ENCODE peak calls at places on chromosomes 13 and 19, in nine cellular contexts. One of them, this sample, is unnamed.
A peak's percentile ranks its signal among the peaks of the same experiment; 100 is the strongest.

GRCh38 chr13:48158290-48158689 is 63.4 kb upstream of the MED4 start:
- DNase-seq in suprapubic skin: no peak
- DNase-seq in transverse colon: no peak
- DNase-seq in esophagus muscularis mucosa: no peak
- DNase-seq in spleen: no peak
- DNase-seq in upper lobe of left lung: no peak
- DNase-seq in HepG2: no peak
- DNase-seq in K562: no peak
- DNase-seq in prostate gland: peak; percentile 32
- DNase-seq in this sample: no peak

GRCh38 chr13:89751537-89751936 is 1596.0 kb upstream of the MIR17HG start:
- DNase-seq in suprapubic skin: no peak
- DNase-seq in transverse colon: no peak
- DNase-seq in esophagus muscularis mucosa: no peak
- DNase-seq in spleen: no peak
- DNase-seq in upper lobe of left lung: no peak
- DNase-seq in HepG2: no peak
- DNase-seq in K562: no peak
- DNase-seq in prostate gland: no peak
- DNase-seq in this sample: no peak

GRCh38 chr13:105184221-105184620 is 1351.2 kb downstream of the EFNB2 start:
- DNase-seq in suprapubic skin: no peak
- DNase-seq in transverse colon: no peak
- DNase-seq in esophagus muscularis mucosa: no peak
- DNase-seq in spleen: no peak
- DNase-seq in upper lobe of left lung: no peak
- DNase-seq in HepG2: no peak
- DNase-seq in K562: no peak
- DNase-seq in prostate gland: no peak
- DNase-seq in this sample: no peak

GRCh38 chr13:23718916-23719470 is 148.8 kb downstream of the TNFRSF19 start:
- DNase-seq in suprapubic skin: no peak
- DNase-seq in transverse colon: no peak
- DNase-seq in esophagus muscularis mucosa: no peak
- DNase-seq in spleen: no peak
- DNase-seq in upper lobe of left lung: no peak
- DNase-seq in HepG2: peak; percentile 73
- DNase-seq in K562: no peak
- DNase-seq in prostate gland: no peak
- DNase-seq in this sample: no peak

GRCh38 chr13:45674908-45675307 is 27.2 kb upstream of the CBY2 start:
- DNase-seq in suprapubic skin: no peak
- DNase-seq in transverse colon: no peak
- DNase-seq in esophagus muscularis mucosa: peak; percentile 39
- DNase-seq in spleen: no peak
- DNase-seq in upper lobe of left lung: no peak
- DNase-seq in HepG2: no peak
- DNase-seq in K562: no peak
- DNase-seq in prostate gland: no peak
- DNase-seq in this sample: no peak

GRCh38 chr13:111359237-111359915 is 38.9 kb downstream of the TEX29 start:
- DNase-seq in suprapubic skin: no peak
- DNase-seq in transverse colon: no peak
- DNase-seq in esophagus muscularis mucosa: peak; percentile 77
- DNase-seq in spleen: no peak
- DNase-seq in upper lobe of left lung: no peak
- DNase-seq in HepG2: no peak
- DNase-seq in K562: no peak
- DNase-seq in prostate gland: no peak
- DNase-seq in this sample: no peak

GRCh38 chr19:23098988-23099387 is 17.8 kb upstream of the ZNF730 start:
- DNase-seq in suprapubic skin: no peak
- DNase-seq in transverse colon: no peak
- DNase-seq in esophagus muscularis mucosa: no peak
- DNase-seq in spleen: no peak
- DNase-seq in upper lobe of left lung: no peak
- DNase-seq in HepG2: no peak
- DNase-seq in K562: no peak
- DNase-seq in prostate gland: no peak
- DNase-seq in this sample: no peak

GRCh38 chr13:48126944-48127814 is 32.3 kb upstream of the MED4 start:
- DNase-seq in suprapubic skin: no peak
- DNase-seq in transverse colon: peak; percentile 19
- DNase-seq in esophagus muscularis mucosa: no peak
- DNase-seq in spleen: no peak
- DNase-seq in upper lobe of left lung: no peak
- DNase-seq in HepG2: peak; percentile 63
- DNase-seq in K562: peak; percentile 52
- DNase-seq in prostate gland: peak; percentile 23
- DNase-seq in this sample: peak; percentile 87

GRCh38 chr19:19278315-19278714 is 5.2 kb upstream of the TM6SF2 start:
- DNase-seq in suprapubic skin: no peak
- DNase-seq in transverse colon: no peak
- DNase-seq in esophagus muscularis mucosa: no peak
- DNase-seq in spleen: no peak
- DNase-seq in upper lobe of left lung: no peak
- DNase-seq in HepG2: no peak
- DNase-seq in K562: no peak
- DNase-seq in prostate gland: no peak
- DNase-seq in this sample: no peak

GRCh38 chr13:23639672-23640275 is 69.6 kb downstream of the TNFRSF19 start:
- DNase-seq in suprapubic skin: no peak
- DNase-seq in transverse colon: no peak
- DNase-seq in esophagus muscularis mucosa: no peak
- DNase-seq in spleen: no peak
- DNase-seq in upper lobe of left lung: no peak
- DNase-seq in HepG2: no peak
- DNase-seq in K562: no peak
- DNase-seq in prostate gland: no peak
- DNase-seq in this sample: no peak

GRCh38 chr19:6018786-6019185 is 40.8 kb upstream of the RANBP3 start:
- DNase-seq in suprapubic skin: no peak
- DNase-seq in transverse colon: no peak
- DNase-seq in esophagus muscularis mucosa: no peak
- DNase-seq in spleen: peak; percentile 46
- DNase-seq in upper lobe of left lung: no peak
- DNase-seq in HepG2: no peak
- DNase-seq in K562: peak; percentile 70
- DNase-seq in prostate gland: no peak
- DNase-seq in this sample: peak; percentile 57

GRCh38 chr13:50572129-50572528 is 271.4 kb downstream of the DLEU7 start:
- DNase-seq in suprapubic skin: no peak
- DNase-seq in transverse colon: no peak
- DNase-seq in esophagus muscularis mucosa: peak; percentile 12
- DNase-seq in spleen: no peak
- DNase-seq in upper lobe of left lung: no peak
- DNase-seq in HepG2: no peak
- DNase-seq in K562: no peak
- DNase-seq in prostate gland: no peak
- DNase-seq in this sample: no peak

GRCh38 chr13:50575138-50575537 is 268.4 kb downstream of the DLEU7 start:
- DNase-seq in suprapubic skin: no peak
- DNase-seq in transverse colon: no peak
- DNase-seq in esophagus muscularis mucosa: no peak
- DNase-seq in spleen: no peak
- DNase-seq in upper lobe of left lung: no peak
- DNase-seq in HepG2: peak; percentile 40
- DNase-seq in K562: no peak
- DNase-seq in prostate gland: no peak
- DNase-seq in this sample: no peak

GRCh38 chr13:50576156-50576555 is 267.3 kb downstream of the DLEU7 start:
- DNase-seq in suprapubic skin: no peak
- DNase-seq in transverse colon: peak; percentile 62
- DNase-seq in esophagus muscularis mucosa: peak; percentile 50
- DNase-seq in spleen: no peak
- DNase-seq in upper lobe of left lung: peak; percentile 51
- DNase-seq in HepG2: no peak
- DNase-seq in K562: no peak
- DNase-seq in prostate gland: peak; percentile 45
- DNase-seq in this sample: no peak

GRCh38 chr13:50573046-50573445 is 270.4 kb downstream of the DLEU7 start:
- DNase-seq in suprapubic skin: no peak
- DNase-seq in transverse colon: no peak
- DNase-seq in esophagus muscularis mucosa: no peak
- DNase-seq in spleen: no peak
- DNase-seq in upper lobe of left lung: no peak
- DNase-seq in HepG2: no peak
- DNase-seq in K562: no peak
- DNase-seq in prostate gland: no peak
- DNase-seq in this sample: no peak

DNA sequence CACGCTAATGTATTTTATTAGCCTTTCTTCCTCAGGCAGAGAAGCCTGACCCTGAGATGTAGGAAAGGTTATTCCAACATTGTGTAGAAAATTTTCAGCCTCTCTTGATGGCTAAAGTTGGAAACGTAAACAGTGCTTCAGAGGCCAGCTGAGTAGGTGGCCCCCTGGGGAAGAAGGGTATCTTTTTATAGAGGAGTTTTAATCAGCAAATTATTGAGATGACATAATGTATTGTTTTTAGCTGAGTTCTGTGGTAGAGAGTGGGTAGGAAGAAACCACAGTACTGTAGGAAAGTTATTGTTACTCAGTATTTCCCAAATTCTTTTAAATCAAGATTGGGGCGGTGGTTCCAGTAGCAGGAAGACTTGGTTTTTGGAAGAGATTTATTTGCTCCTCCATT is 268.8 kb downstream of the DLEU7 start:
- DNase-seq in suprapubic skin: no peak
- DNase-seq in transverse colon: no peak
- DNase-seq in esophagus muscularis mucosa: peak; percentile 4
- DNase-seq in spleen: no peak
- DNase-seq in upper lobe of left lung: no peak
- DNase-seq in HepG2: no peak
- DNase-seq in K562: no peak
- DNase-seq in prostate gland: no peak
- DNase-seq in this sample: no peak
- TF ChIP-seq POLR2AphosphoS5 in suprapubic skin: no peak
- TF ChIP-seq POLR2AphosphoS5 in transverse colon: no peak
- TF ChIP-seq POLR2AphosphoS5 in esophagus muscularis mucosa: no peak
- TF ChIP-seq POLR2AphosphoS5 in spleen: no peak
- TF ChIP-seq POLR2AphosphoS5 in upper lobe of left lung: no peak
- TF ChIP-seq POLR2AphosphoS5 in HepG2: no peak
- TF ChIP-seq POLR2AphosphoS5 in K562: no peak
- TF ChIP-seq POLR2AphosphoS5 in prostate gland: no peak
- TF ChIP-seq POLR2AphosphoS5 in this sample: no peak

DNA sequence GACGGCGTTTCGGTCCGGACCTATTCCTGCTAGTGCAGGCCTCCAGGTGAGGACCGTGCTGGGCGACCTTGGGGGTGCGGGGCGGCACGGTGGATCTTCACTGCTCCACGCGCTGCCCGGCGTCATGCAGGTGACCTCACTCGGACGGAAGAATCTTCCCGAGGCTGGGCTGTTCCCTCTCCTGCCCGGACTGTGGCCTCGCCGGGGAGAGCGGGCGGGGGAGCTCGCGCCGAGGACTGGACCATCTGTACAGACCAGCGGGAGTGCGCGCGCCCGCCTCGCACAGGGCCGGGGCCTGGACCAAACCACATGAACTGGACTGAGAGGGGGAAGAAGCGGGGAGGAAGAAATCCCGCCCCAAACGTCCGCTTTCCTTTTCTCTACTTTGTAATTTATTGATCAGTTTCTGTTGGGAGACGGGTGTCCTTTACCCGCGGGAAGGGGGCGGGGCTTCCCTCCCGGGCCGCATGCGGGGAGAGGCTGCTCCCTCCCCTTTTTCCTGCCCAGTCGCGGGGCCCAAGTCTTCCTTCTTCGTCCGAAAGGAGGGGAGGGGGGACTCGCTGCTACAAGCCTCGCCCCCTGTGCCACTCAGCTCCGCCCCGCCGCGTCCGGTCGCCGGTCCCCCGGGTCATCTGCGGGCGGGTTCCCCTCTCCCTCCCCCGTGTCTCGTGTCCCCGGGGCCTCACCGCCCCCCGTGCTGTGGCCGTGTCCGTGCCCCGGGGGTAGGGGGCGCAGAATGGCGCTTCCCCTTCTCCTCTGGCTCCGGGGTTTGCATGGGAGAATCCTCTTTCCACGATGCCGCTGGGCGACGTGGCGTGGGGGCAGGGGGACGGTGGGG is 4.9 kb downstream of the HRC start:
- DNase-seq in suprapubic skin: peak; percentile 91
- DNase-seq in transverse colon: peak; percentile 93
- DNase-seq in esophagus muscularis mucosa: no peak
- DNase-seq in spleen: peak; percentile 88
- DNase-seq in upper lobe of left lung: peak; percentile 95
- DNase-seq in HepG2: peak; percentile 76
- DNase-seq in K562: peak; percentile 89
- DNase-seq in prostate gland: peak; percentile 87
- DNase-seq in this sample: peak; percentile 89
- TF ChIP-seq POLR2AphosphoS5 in suprapubic skin: peak; percentile 5
- TF ChIP-seq POLR2AphosphoS5 in transverse colon: peak; percentile 91
- TF ChIP-seq POLR2AphosphoS5 in esophagus muscularis mucosa: peak; percentile 14
- TF ChIP-seq POLR2AphosphoS5 in spleen: no peak
- TF ChIP-seq POLR2AphosphoS5 in upper lobe of left lung: peak; percentile 4
- TF ChIP-seq POLR2AphosphoS5 in HepG2: peak; percentile 73
- TF ChIP-seq POLR2AphosphoS5 in K562: peak; percentile 13
- TF ChIP-seq POLR2AphosphoS5 in prostate gland: peak; percentile 79
- TF ChIP-seq POLR2AphosphoS5 in this sample: no peak

DNA sequence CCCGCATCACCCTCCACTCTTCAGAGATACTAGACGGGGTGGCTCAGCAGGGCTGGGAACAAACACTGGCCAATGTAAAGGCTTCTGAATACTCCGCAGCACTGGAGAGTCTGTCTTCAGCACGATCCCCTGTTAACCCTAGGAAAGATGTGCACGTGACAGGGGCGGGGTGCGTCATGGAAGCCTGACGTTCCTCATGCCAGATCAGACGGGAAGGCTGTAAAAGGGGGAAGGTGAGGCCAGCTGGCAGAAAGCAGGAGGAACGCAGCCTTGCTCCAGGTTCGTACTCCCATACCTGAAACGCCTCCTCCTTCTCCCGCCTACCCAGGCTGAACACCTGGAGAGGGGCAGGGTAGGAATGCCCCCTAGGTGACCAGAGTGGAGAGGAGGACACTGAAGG is 18.4 kb upstream of the FFAR2 start:
- DNase-seq in suprapubic skin: no peak
- DNase-seq in transverse colon: peak; percentile 72
- DNase-seq in esophagus muscularis mucosa: no peak
- DNase-seq in spleen: no peak
- DNase-seq in upper lobe of left lung: no peak
- DNase-seq in HepG2: no peak
- DNase-seq in K562: no peak
- DNase-seq in prostate gland: no peak
- DNase-seq in this sample: no peak
- TF ChIP-seq POLR2AphosphoS5 in suprapubic skin: no peak
- TF ChIP-seq POLR2AphosphoS5 in transverse colon: no peak
- TF ChIP-seq POLR2AphosphoS5 in esophagus muscularis mucosa: no peak
- TF ChIP-seq POLR2AphosphoS5 in spleen: no peak
- TF ChIP-seq POLR2AphosphoS5 in upper lobe of left lung: no peak
- TF ChIP-seq POLR2AphosphoS5 in HepG2: no peak
- TF ChIP-seq POLR2AphosphoS5 in K562: no peak
- TF ChIP-seq POLR2AphosphoS5 in prostate gland: no peak
- TF ChIP-seq POLR2AphosphoS5 in this sample: no peak

DNA sequence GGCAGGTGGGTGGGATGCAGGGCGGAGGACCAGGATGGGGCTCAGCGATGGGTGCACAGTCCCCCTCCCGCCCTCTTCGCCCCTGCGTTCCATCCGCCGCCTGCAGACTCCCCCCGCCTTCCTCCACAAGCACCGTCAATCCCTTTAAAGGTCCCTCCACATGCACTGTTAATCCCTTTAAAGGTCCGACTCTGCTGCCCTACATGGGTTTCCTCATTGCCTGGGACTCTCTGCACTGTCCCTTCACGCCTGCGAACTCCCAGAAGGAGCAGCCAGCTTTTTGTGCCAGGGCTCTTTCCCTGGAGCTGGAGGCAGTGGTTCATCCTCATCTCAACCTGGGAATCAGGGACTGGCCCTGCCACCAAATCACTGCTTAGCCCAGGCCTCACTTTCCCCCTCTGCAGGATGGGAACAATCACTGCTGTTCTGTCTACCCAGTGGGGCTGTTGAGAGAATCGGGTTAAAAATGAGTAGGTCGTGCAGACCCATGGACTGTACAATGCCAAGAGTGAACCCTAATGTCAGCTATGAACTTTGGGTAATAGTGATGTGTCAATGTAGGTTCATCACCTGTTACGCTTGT is 20.4 kb downstream of the ZNF574 start:
- DNase-seq in suprapubic skin: no peak
- DNase-seq in transverse colon: no peak
- DNase-seq in esophagus muscularis mucosa: no peak
- DNase-seq in spleen: no peak
- DNase-seq in upper lobe of left lung: no peak
- DNase-seq in HepG2: no peak
- DNase-seq in K562: no peak
- DNase-seq in prostate gland: no peak
- DNase-seq in this sample: no peak
- TF ChIP-seq POLR2AphosphoS5 in suprapubic skin: no peak
- TF ChIP-seq POLR2AphosphoS5 in transverse colon: no peak
- TF ChIP-seq POLR2AphosphoS5 in esophagus muscularis mucosa: peak; percentile 60
- TF ChIP-seq POLR2AphosphoS5 in spleen: no peak
- TF ChIP-seq POLR2AphosphoS5 in upper lobe of left lung: no peak
- TF ChIP-seq POLR2AphosphoS5 in HepG2: no peak
- TF ChIP-seq POLR2AphosphoS5 in K562: no peak
- TF ChIP-seq POLR2AphosphoS5 in prostate gland: no peak
- TF ChIP-seq POLR2AphosphoS5 in this sample: peak; percentile 28

This sample was measured in sigmoid colon.